ENCODE peak calls at places on chromosomes 2 and 18, in five cellular contexts. One of them, this sample, is unnamed.

GRCh38 chr2:3257842-3258241 is 119.8 kb downstream of the EIPR1 start:
- DNase-seq in H9: no peak
- DNase-seq in neuronal stem cell: no peak
- DNase-seq in IMR-90: no peak
- DNase-seq in H1: no peak
- DNase-seq in this sample: no peak

GRCh38 chr2:73265298-73266060 is 18.8 kb downstream of the FBXO41 start:
- DNase-seq in H9: no peak
- DNase-seq in neuronal stem cell: no peak
- DNase-seq in IMR-90: no peak
- DNase-seq in H1: no peak
- DNase-seq in this sample: no peak

GRCh38 chr2:96163768-96164429 is 18.7 kb upstream of the DUSP2 start:
- DNase-seq in H9: no peak
- DNase-seq in neuronal stem cell: no peak
- DNase-seq in IMR-90: no peak
- DNase-seq in H1: no peak
- DNase-seq in this sample: no peak

GRCh38 chr2:222752731-222753130 is 81.3 kb downstream of the MOGAT1 start:
- DNase-seq in H9: no peak
- DNase-seq in neuronal stem cell: peak; percentile 81
- DNase-seq in IMR-90: no peak
- DNase-seq in H1: no peak
- DNase-seq in this sample: peak; percentile 8

GRCh38 chr2:178819992-178820391 is 12.8 kb upstream of the TTN start:
- DNase-seq in H9: no peak
- DNase-seq in neuronal stem cell: no peak
- DNase-seq in IMR-90: no peak
- DNase-seq in H1: no peak
- DNase-seq in this sample: no peak

GRCh38 chr2:66553370-66553769 is 118.4 kb downstream of the MEIS1 start:
- DNase-seq in H9: no peak
- DNase-seq in neuronal stem cell: no peak
- DNase-seq in IMR-90: no peak
- DNase-seq in H1: no peak
- DNase-seq in this sample: no peak

GRCh38 chr2:156536534-156536933 is 100.4 kb downstream of the GPD2 start:
- DNase-seq in H9: no peak
- DNase-seq in neuronal stem cell: no peak
- DNase-seq in IMR-90: no peak
- DNase-seq in H1: no peak
- DNase-seq in this sample: no peak

GRCh38 chr18:68779169-68779568 is 18.7 kb upstream of the CCDC102B start:
- DNase-seq in H9: no peak
- DNase-seq in neuronal stem cell: no peak
- DNase-seq in IMR-90: peak; percentile 83
- DNase-seq in H1: no peak
- DNase-seq in this sample: peak; percentile 80

GRCh38 chr2:112698834-112699515 is 21.8 kb upstream of the NT5DC4 start:
- DNase-seq in H9: no peak
- DNase-seq in neuronal stem cell: no peak
- DNase-seq in IMR-90: no peak
- DNase-seq in H1: no peak
- DNase-seq in this sample: no peak

GRCh38 chr18:38353149-38353548 is 787.6 kb upstream of the CELF4 start:
- DNase-seq in H9: no peak
- DNase-seq in neuronal stem cell: no peak
- DNase-seq in IMR-90: no peak
- DNase-seq in H1: no peak
- DNase-seq in this sample: no peak

GRCh38 chr2:234983011-234983726 is 31.4 kb downstream of the SH3BP4 start:
- DNase-seq in H9: no peak
- DNase-seq in neuronal stem cell: no peak
- DNase-seq in IMR-90: no peak
- DNase-seq in H1: no peak
- DNase-seq in this sample: no peak

GRCh38 chr2:239411549-239412319 is 10.9 kb upstream of the HDAC4 start:
- DNase-seq in H9: no peak
- DNase-seq in neuronal stem cell: no peak
- DNase-seq in IMR-90: no peak
- DNase-seq in H1: no peak
- DNase-seq in this sample: no peak

GRCh38 chr2:96391828-96392200 is 56.2 kb downstream of the NCAPH start:
- DNase-seq in H9: no peak
- DNase-seq in neuronal stem cell: no peak
- DNase-seq in IMR-90: no peak
- DNase-seq in H1: no peak
- DNase-seq in this sample: no peak

GRCh38 chr18:46386788-46387187 is 270.2 kb downstream of the LOXHD1 start:
- DNase-seq in H9: no peak
- DNase-seq in neuronal stem cell: no peak
- DNase-seq in IMR-90: no peak
- DNase-seq in H1: no peak
- DNase-seq in this sample: no peak

GRCh38 chr2:12300019-12300602 is 416.6 kb upstream of the TRIB2 start:
- DNase-seq in H9: no peak
- DNase-seq in neuronal stem cell: no peak
- DNase-seq in IMR-90: peak; percentile 41
- DNase-seq in H1: no peak
- DNase-seq in this sample: no peak

DNA sequence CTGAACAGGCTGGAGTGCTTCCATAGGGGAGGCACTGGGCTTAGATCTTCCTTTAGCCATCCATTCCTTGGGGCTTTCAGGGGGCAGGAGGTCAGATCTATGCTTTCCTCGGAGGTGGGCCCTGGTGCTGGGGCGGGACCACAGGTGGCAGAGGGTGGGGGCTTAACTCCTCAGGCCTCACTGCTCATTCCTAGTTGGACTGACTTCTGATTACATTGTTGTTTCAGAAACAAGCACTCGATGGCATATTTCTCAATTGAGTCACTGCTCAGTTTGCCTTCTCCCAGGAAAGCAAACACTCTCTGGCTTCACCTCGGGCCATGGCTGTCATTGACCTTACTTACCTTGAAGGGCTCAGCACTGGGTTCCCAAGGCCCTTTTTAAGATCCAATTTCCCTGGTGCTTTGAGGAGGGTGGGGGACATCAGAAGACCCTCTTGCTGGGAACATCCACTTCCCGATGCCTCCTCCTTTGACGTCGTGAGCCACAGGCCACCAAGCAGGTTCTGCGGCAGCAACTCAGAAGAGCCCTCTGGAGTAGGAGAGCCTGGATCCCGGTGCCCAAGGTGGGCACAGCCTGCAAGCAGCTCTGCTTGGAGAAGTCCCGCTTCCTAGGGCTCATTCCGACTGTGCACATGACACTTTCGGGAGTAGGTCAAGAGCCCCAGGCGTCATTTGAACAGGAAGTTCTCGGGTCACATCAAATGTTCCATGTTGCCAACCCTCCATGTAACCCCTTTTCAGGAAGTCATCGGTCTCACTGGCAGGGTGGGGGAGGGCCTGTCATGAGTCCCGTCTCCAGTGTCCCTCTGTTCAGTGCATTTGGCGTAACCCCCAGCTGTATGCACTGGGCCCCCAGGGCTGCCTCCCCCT is 40.6 kb downstream of the SDC1 start:
- DNase-seq in H9: no peak
- DNase-seq in neuronal stem cell: no peak
- DNase-seq in IMR-90: peak; percentile 77
- DNase-seq in H1: no peak
- DNase-seq in this sample: peak; percentile 53
- H2AK5ac ChIP-seq in H9: no peak overlapping the region
- H2AK5ac ChIP-seq in neuronal stem cell: peak overlapping the region; percentile 59
- H2AK5ac ChIP-seq in IMR-90: peak overlapping the region; percentile 88
- H2AK5ac ChIP-seq in H1: no peak overlapping the region
- H2AK5ac ChIP-seq in this sample: peak overlapping the region; percentile 58

DNA sequence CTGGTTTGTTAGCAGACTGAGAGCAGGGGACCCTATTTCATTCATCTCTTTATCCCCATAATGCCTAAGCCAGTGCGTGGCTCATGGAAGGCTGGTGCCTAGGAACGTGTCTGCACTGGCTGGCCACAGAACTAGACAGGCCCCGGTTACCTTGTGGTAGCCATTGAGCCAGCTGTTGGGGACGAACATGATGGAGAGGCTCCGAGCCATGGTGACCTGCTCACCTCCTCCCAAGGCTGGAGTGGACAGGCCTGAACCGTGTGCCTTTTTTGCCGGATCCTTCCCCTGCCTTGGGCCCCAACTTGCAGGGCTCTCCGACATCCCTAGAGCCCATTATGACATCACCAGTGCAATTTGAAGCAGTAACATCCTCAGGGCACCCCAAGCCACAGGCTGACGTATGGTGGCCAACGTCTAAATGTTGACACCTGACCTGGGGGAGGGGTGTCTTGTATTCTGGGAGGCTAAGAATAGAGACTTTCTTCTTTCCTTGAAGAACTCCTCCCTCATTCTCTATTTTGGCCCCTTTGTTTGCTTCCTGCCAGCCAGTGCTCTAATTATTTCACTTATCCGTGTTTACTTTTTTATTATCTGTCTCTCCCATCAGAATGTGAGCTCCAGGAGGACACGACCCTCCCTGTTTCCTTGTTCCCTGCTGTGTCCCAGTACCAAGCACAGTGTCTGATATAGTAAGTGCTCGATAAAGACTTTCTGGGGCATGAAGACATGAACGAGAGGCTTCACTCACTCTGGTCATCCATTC is 12.2 kb upstream of the DNPEP start:
- DNase-seq in H9: no peak
- DNase-seq in neuronal stem cell: no peak
- DNase-seq in IMR-90: no peak
- DNase-seq in H1: no peak
- DNase-seq in this sample: peak; percentile 46
- H3K14ac ChIP-seq in H9: no peak overlapping the region
- H3K14ac ChIP-seq in neuronal stem cell: no peak overlapping the region
- H3K14ac ChIP-seq in IMR-90: no peak overlapping the region
- H3K14ac ChIP-seq in H1: no peak overlapping the region
- H3K14ac ChIP-seq in this sample: no peak overlapping the region

GRCh38 chr2:71576541-71576940 is 123.2 kb downstream of the DYSF start:
- DNase-seq in H9: no peak
- DNase-seq in neuronal stem cell: no peak
- DNase-seq in IMR-90: no peak
- DNase-seq in H1: no peak
- DNase-seq in this sample: no peak
- H2AK5ac ChIP-seq in H9: no peak overlapping the region
- H2AK5ac ChIP-seq in neuronal stem cell: peak overlapping the region; percentile 71
- H2AK5ac ChIP-seq in IMR-90: no peak overlapping the region
- H2AK5ac ChIP-seq in H1: no peak overlapping the region
- H2AK5ac ChIP-seq in this sample: no peak overlapping the region

DNA sequence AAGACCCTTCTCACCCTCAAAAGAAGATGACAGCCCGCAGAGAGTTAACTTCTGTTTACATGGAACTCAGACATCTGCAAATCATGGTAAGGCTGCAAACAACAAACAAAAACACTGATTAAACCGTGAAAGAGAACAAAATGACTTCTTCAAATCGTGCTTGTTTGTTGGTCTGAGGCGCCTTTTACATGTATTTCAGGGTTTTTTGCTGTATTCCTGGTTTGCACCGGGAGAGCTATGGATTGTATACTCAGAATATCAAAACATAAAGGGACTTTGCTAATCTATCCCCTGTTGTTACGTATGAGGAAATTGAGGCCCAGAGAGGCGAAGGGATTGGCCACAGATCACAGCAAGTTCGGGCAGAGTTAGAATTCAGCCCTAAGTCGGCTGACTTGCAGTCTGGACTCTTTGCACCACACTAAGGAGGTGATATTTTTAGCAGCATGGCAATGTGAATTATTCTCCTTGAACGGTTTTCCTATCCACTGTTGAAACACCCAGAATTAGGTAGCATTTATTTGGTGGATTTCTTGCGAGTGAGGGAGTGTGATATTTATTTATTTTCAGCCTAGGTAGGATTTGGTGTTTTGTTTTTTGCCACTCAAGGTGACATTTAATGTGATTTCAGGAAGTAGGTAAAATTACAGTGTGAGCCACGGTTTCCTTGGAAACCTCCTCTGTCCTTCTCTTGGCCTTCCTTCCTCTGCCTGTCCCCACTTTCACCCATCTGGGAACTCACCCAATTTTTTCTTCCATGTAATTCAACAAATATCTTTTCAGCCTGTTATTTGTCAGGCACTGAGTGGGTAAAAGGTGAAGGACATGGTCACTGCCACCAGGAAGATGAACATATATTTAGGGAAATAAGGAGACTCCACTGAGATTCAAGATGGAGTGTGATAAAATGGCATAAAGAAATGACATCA is 980 bp upstream of the PDE6D start:
- DNase-seq in H9: no peak
- DNase-seq in neuronal stem cell: no peak
- DNase-seq in IMR-90: peak; percentile 42
- DNase-seq in H1: no peak
- DNase-seq in this sample: peak; percentile 70
- H3K14ac ChIP-seq in H9: no peak overlapping the region
- H3K14ac ChIP-seq in neuronal stem cell: no peak overlapping the region
- H3K14ac ChIP-seq in IMR-90: peak overlapping the region; percentile 39
- H3K14ac ChIP-seq in H1: no peak overlapping the region
- H3K14ac ChIP-seq in this sample: no peak overlapping the region

DNA sequence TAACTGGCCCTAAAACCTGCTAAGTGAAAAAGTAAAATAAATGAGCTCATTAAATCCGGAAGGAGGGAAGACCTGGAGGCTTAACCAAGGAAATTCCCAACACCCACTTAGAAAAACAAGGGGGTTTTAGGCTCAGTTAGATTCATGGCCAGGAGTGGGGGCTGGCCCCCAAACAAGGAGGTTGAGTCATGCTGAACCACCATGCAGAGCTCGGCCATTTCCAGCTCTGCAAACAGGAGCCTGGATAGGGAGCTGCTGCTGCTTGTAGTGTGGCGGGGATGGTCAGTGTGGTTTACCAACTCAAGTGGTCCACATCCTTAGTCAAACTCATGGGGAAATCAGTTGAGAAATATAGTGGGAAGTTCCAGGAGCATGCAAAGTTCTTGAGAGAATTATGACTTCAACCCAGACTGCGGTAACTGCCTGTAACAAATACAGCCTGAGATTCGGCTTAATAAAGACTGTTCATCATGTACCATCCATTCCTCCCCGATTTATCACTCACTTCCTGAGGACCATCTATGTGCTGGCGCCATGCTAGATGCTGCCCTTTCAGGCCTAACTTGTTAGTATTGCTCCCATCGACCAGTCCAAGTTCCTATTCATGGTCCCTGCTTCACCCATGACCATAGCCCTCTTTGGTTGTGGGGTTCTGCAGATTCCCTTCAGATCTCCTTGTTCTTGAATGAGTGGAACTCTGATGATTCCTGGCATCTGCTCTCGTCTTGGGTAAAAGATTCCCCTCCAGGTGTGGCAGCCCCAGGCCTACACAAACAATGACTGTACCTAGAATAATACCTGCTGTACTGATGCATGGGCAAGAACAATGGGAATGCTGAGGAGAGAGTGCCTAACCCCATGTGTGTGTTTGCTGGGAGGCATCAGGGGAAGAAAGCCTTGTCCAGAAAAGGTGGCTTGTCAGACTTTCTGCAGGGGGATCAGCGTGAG is 39.5 kb upstream of the MRPL19 start:
- DNase-seq in H9: no peak
- DNase-seq in neuronal stem cell: no peak
- DNase-seq in IMR-90: peak; percentile 65
- DNase-seq in H1: no peak
- DNase-seq in this sample: peak; percentile 98
- H2AK5ac ChIP-seq in H9: no peak overlapping the region
- H2AK5ac ChIP-seq in neuronal stem cell: no peak overlapping the region
- H2AK5ac ChIP-seq in IMR-90: peak overlapping the region; percentile 56
- H2AK5ac ChIP-seq in H1: no peak overlapping the region
- H2AK5ac ChIP-seq in this sample: peak overlapping the region; percentile 13

This sample was measured in mesenchymal stem cell.